ENCODE peak calls at places on chromosomes 13 and 19, in four cellular contexts. N, I, A and H are unnamed samples.

GRCh38 chr19:40461669-40462221 is 3.8 kb downstream of the BLVRB start:
- DNase-seq in N (no peak), I (no peak), A (no peak), H (no peak)

GRCh38 chr19:56837492-56837891 is 3.0 kb downstream of the PEG3 start:
- DNase-seq in N (no peak), I (peak; percentile 37), A (peak; percentile 74), H (no peak)

GRCh38 chr19:2986951-2987491 is 9.7 kb downstream of the TLE6 start:
- DNase-seq in N (no peak), I (no peak), A (peak; percentile 34), H (no peak)

GRCh38 chr13:87128006-87128405 is 543.2 kb upstream of the SLITRK5 start:
- DNase-seq in N (no peak), I (no peak), A (peak; percentile 59), H (peak; percentile 51)

GRCh38 chr13:48860369-48860768 is 115.3 kb upstream of the FNDC3A start:
- DNase-seq in N (no peak), I (no peak), A (no peak), H (no peak)

GRCh38 chr19:48961051-48961649 is 4.0 kb upstream of the FTL start:
- DNase-seq in N (no peak), I (no peak), A (no peak), H (no peak)

GRCh38 chr13:105144020-105144419 is 1391.4 kb downstream of the EFNB2 start:
- DNase-seq in N (no peak), I (no peak), A (no peak), H (no peak)

GRCh38 chr19:36837902-36838783 is at the start of gene ZNF790:
- DNase-seq in N (peak; percentile 54), I (peak; percentile 65), A (peak; percentile 95), H (peak; percentile 91)

GRCh38 chr19:802497-802887 is 5.2 kb downstream of the PTBP1 start:
- DNase-seq in N (no peak), I (no peak), A (peak; percentile 54), H (no peak)

GRCh38 chr19:20999731-21000352 is 20.6 kb upstream of the ZNF430 start:
- DNase-seq in N (peak; percentile 58), I (peak; percentile 42), A (peak; percentile 83), H (peak; percentile 90)

GRCh38 chr13:48891586-48891985 is 84.1 kb upstream of the FNDC3A start:
- DNase-seq in N (no peak), I (no peak), A (peak; percentile 22), H (peak; percentile 77)

GRCh38 chr13:109782066-109782822 is 4.1 kb downstream of the IRS2 start:
- DNase-seq in N (no peak), I (no peak), A (no peak), H (no peak)

GRCh38 chr13:112071011-112071901 is 4.3 kb downstream of the SOX1 start:
- DNase-seq in N (no peak), I (no peak), A (no peak), H (no peak)

GRCh38 chr13:42110410-42111155 is 62.1 kb downstream of the DGKH start:
- DNase-seq in N (no peak), I (no peak), A (peak; percentile 85), H (peak; percentile 72)

GRCh38 chr13:110017379-110017778 is 231.0 kb upstream of the IRS2 start:
- DNase-seq in N (no peak), I (no peak), A (peak; percentile 91), H (peak; percentile 91)

GRCh38 chr13:95033890-95034289 is 267.4 kb downstream of the ABCC4 start:
- DNase-seq in N (no peak), I (no peak), A (no peak), H (no peak)

GRCh38 chr13:20144141-20144850 is 16.6 kb downstream of the GJA3 start:
- DNase-seq in N (no peak), I (no peak), A (no peak), H (no peak)

GRCh38 chr19:31066385-31066784 is 282.9 kb downstream of the TSHZ3 start:
- DNase-seq in N (no peak), I (no peak), A (peak; percentile 5), H (peak; percentile 87)

GRCh38 chr19:14517840-14518505 is at the start of gene DNAJB1:
- DNase-seq in N (no peak), I (no peak), A (peak; percentile 85), H (peak; percentile 78)

GRCh38 chr13:58343081-58343480 is 711.5 kb downstream of the PCDH17 start:
- DNase-seq in N (no peak), I (no peak), A (no peak), H (peak; percentile 2)

GRCh38 chr19:53545271-53546065 is 7.5 kb downstream of the ZNF331 start:
- DNase-seq in N (no peak), I (no peak), A (peak; percentile 26), H (peak; percentile 72)

GRCh38 chr13:104011505-104012270 is 945.5 kb upstream of the SLC10A2 start:
- DNase-seq in N (no peak), I (no peak), A (peak; percentile 7), H (no peak)

GRCh38 chr13:89678722-89679121 is 1668.8 kb upstream of the MIR17HG start:
- DNase-seq in N (no peak), I (no peak), A (no peak), H (no peak)

GRCh38 chr19:17058236-17058635 is 17.0 kb downstream of the HAUS8 start:
- DNase-seq in N (no peak), I (no peak), A (peak; percentile 40), H (peak; percentile 42)

GRCh38 chr13:73981595-73981994 is 152.6 kb downstream of the KLF12 start:
- DNase-seq in N (no peak), I (no peak), A (peak; percentile 5), H (no peak)

GRCh38 chr19:50358483-50359431 is 6.7 kb downstream of the NAPSA start:
- DNase-seq in N (peak; percentile 60), I (no peak), A (peak; percentile 61), H (no peak)